ENCODE peak calls at places on chromosomes 16 and 17, in nine cellular contexts. L is tibial artery; B is transverse colon; E is effector memory CD4-positive, alpha-beta T cell; Y is thoracic aorta; F is upper lobe of right lung; Q is stomach; W is left lung; T is H1. C is an unnamed sample.
A peak's percentile ranks its signal among the peaks of the same experiment; 100 is the strongest.

GRCh38 chr16:66248096-66248495 is 118.4 kb upstream of the CDH5 start:
- DNase-seq in L (peak; percentile 86), B (peak; percentile 37), E (no peak), Y (no peak), F (no peak), Q (peak; percentile 37), W (no peak), T (no peak), C (no peak)

GRCh38 chr16:50863673-50864144 is 121.8 kb downstream of the CYLD start:
- DNase-seq in L (no peak), B (no peak), E (no peak), Y (no peak), F (no peak), Q (no peak), W (no peak), T (peak; percentile 45), C (no peak)

GRCh38 chr16:76583466-76583865 is 306.3 kb downstream of the CNTNAP4 start:
- DNase-seq in L (no peak), B (no peak), E (no peak), Y (no peak), F (no peak), Q (no peak), W (no peak), T (no peak), C (no peak)

GRCh38 chr16:23148513-23149266 is 562 bp downstream of the USP31 start:
- DNase-seq in L (peak; percentile 81), B (peak; percentile 83), E (peak; percentile 50), Y (no peak), F (peak; percentile 91), Q (peak; percentile 76), W (peak; percentile 89), T (peak; percentile 71), C (peak; percentile 46)

GRCh38 chr16:71917900-71918299 is 22.6 kb downstream of the IST1 start:
- DNase-seq in L (no peak), B (no peak), E (no peak), Y (no peak), F (no peak), Q (no peak), W (no peak), T (no peak), C (no peak)

GRCh38 chr16:68311316-68311620 is 449 bp downstream of the PRMT7 start:
- DNase-seq in L (peak; percentile 46), B (no peak), E (peak; percentile 51), Y (no peak), F (no peak), Q (no peak), W (no peak), T (no peak), C (peak; percentile 49)

GRCh38 chr16:69706256-69706974 is 19.9 kb downstream of the NQO1 start:
- DNase-seq in L (no peak), B (no peak), E (no peak), Y (no peak), F (no peak), Q (no peak), W (no peak), T (no peak), C (no peak)

GRCh38 chr16:2912330-2913199 is 834 bp downstream of the FLYWCH1 start:
- DNase-seq in L (no peak), B (peak; percentile 51), E (peak; percentile 29), Y (no peak), F (peak; percentile 76), Q (peak; percentile 33), W (peak; percentile 83), T (no peak), C (peak; percentile 23)

GRCh38 chr17:36942631-36943125 is 5.4 kb downstream of the LHX1 start:
- DNase-seq in L (no peak), B (no peak), E (no peak), Y (no peak), F (no peak), Q (no peak), W (no peak), T (no peak), C (peak; percentile 45)

GRCh38 chr17:78114831-78115723 is 13.5 kb downstream of the TMC6 start:
- DNase-seq in L (no peak), B (no peak), E (no peak), Y (no peak), F (no peak), Q (no peak), W (peak; percentile 45), T (no peak), C (no peak)

GRCh38 chr17:63696381-63696961 is 3.5 kb downstream of the LIMD2 start:
- DNase-seq in L (no peak), B (peak; percentile 28), E (no peak), Y (no peak), F (no peak), Q (peak; percentile 27), W (no peak), T (peak; percentile 65), C (peak; percentile 76)

GRCh38 chr17:46770818-46771600 is 47.5 kb downstream of the WNT3 start:
- DNase-seq in L (peak; percentile 63), B (peak; percentile 54), E (no peak), Y (no peak), F (peak; percentile 80), Q (peak; percentile 42), W (peak; percentile 83), T (peak; percentile 75), C (peak; percentile 19)

GRCh38 chr16:69123894-69124293 is 8.5 kb downstream of the CHTF8 start:
- DNase-seq in L (no peak), B (peak; percentile 60), E (peak; percentile 53), Y (no peak), F (peak; percentile 27), Q (peak; percentile 57), W (no peak), T (no peak), C (peak; percentile 78)

GRCh38 chr17:51119415-51120356 is 982 bp downstream of the SPAG9 start:
- DNase-seq in L (peak; percentile 80), B (peak; percentile 54), E (peak; percentile 27), Y (no peak), F (peak; percentile 78), Q (peak; percentile 44), W (peak; percentile 88), T (peak; percentile 71), C (peak; percentile 53)

GRCh38 chr16:85301171-85301690 is 189.0 kb upstream of the CIBAR2 start:
- DNase-seq in L (no peak), B (no peak), E (no peak), Y (no peak), F (no peak), Q (peak; percentile 82), W (no peak), T (no peak), C (no peak)

GRCh38 chr16:85304337-85304736 is 192.1 kb upstream of the CIBAR2 start:
- DNase-seq in L (no peak), B (no peak), E (no peak), Y (no peak), F (no peak), Q (no peak), W (no peak), T (no peak), C (no peak)

GRCh38 chr16:85303354-85303883 is 191.1 kb upstream of the CIBAR2 start:
- DNase-seq in L (peak; percentile 82), B (peak; percentile 71), E (peak; percentile 41), Y (no peak), F (peak; percentile 84), Q (peak; percentile 64), W (peak; percentile 93), T (peak; percentile 95), C (peak; percentile 76)

GRCh38 chr16:85302018-85302847 is 190.0 kb upstream of the CIBAR2 start:
- DNase-seq in L (no peak), B (no peak), E (no peak), Y (no peak), F (no peak), Q (no peak), W (no peak), T (no peak), C (no peak)

GRCh38 chr16:85302848-85303353 is 190.6 kb upstream of the CIBAR2 start:
- DNase-seq in L (no peak), B (no peak), E (no peak), Y (no peak), F (no peak), Q (no peak), W (no peak), T (no peak), C (no peak)
- H3K4me1 ChIP-seq in L (peaks cover 34% of the 10 kb centered on the region), B (peaks cover 7% of the 10 kb centered on the region), E (peaks cover 7% of the 10 kb centered on the region), Y (peaks cover 32% of the 10 kb centered on the region), F (peaks cover 17% of the 10 kb centered on the region), Q (peaks cover 72% of the 10 kb centered on the region), W (peaks cover 12% of the 10 kb centered on the region), T (peaks cover 8% of the 10 kb centered on the region), C (peaks cover 43% of the 10 kb centered on the region)

DNA sequence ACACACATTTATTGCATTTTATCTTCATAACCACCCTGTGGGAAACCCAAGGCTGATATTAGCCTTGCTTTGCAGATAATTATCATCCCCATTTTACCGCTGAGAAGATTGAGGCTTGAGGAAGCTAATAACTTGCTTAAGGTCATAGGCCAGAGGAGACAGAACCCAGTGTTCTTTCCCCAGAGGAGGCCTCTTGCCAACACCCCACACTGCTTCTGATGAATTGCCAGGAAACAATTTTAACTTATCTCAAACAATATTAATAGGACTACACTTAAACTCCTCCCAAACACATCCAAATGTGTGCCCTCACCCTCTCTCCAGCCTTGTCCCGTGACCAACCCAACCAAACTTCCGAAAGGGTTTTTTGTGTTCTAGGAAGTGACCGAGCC is 2.1 kb upstream of the SPG7 start:
- DNase-seq in L (no peak), B (no peak), E (no peak), Y (no peak), F (no peak), Q (peak; percentile 61), W (no peak), T (no peak), C (no peak)
- H3K27ac ChIP-seq in L (no peak overlapping the region), B (peak overlapping the region; percentile 93), E (peak overlapping the region; percentile 75), Y (no peak overlapping the region), F (peak overlapping the region; percentile 79), Q (peak overlapping the region; percentile 97), W (peak overlapping the region; percentile 73), T (no peak overlapping the region), C (peak overlapping the region; percentile 93)

DNA sequence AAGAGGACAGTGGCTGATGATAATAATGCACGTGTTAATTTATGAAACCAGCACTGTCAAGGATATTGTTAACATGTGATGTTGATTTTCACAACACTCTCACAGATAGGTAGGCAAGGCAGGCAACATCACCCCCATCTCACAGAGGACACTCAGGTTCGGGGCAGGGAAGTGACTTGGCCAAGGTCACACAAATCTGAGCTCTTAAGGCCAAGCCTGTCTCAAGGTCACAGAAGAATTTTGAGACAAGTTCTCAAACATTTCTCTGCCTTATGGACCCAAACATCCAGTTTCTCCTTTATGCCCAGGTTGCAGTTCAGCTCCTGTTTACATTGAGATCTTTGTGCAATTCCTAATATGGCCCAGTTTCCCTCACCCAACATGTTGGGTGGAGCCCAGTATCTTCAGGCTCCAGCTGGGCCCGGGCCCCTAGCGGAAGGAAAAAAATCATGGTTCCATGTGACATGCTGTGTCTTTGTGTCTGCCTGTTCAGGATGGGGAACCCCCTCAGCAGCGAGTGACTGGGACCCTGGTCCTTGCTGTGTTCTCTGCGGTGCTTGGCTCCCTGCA is 1.3 kb downstream of the SLC2A4 start:
- DNase-seq in L (no peak), B (no peak), E (no peak), Y (no peak), F (no peak), Q (no peak), W (no peak), T (no peak), C (no peak)
- H3K4me3 ChIP-seq in L (peak overlapping the region; percentile 56), B (peak overlapping the region; percentile 43), E (no peak overlapping the region), Y (no peak overlapping the region), F (no peak overlapping the region), Q (peak overlapping the region; percentile 60), W (no peak overlapping the region), T (peak overlapping the region; percentile 77), C (no peak overlapping the region)

DNA sequence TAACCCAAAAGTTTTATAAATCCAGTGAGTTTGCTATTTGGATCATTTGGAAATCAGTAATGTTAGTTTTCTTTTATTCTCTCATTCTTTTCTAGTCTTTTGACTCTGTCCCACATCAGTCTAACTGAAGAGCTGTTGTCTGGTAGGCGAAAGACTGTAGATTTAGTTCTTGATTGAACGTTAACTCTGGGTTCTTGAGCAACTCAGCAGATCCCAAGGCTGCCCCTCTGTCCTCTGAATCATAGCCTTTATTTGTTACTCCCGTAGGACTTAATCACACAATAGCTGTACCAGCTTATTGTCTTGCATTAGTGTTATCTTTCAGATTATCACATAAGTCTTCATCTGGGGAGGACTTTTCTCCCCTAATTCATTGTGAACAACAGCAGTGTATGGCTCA is 119.3 kb upstream of the TOM1L1 start:
- DNase-seq in L (no peak), B (no peak), E (no peak), Y (no peak), F (no peak), Q (no peak), W (no peak), T (no peak), C (no peak)
- H3K4me1 ChIP-seq in L (no peaks in the 10 kb centered on the region), B (no peaks in the 10 kb centered on the region), E (no peaks in the 10 kb centered on the region), Y (no peaks in the 10 kb centered on the region), F (no peaks in the 10 kb centered on the region), Q (no peaks in the 10 kb centered on the region), W (no peaks in the 10 kb centered on the region), T (no peaks in the 10 kb centered on the region), C (no peaks in the 10 kb centered on the region)